ENCODE peak calls at places on chromosomes 13 and 19, in ten cellular contexts. One of them, this sample, is unnamed. For H3K4me1, the result is how much of the 10 kb centered on the place peaks cover.

GRCh38 chr19:801030-801860 is 4.0 kb downstream of the PTBP1 start:
- DNase-seq in H1: no peak
- DNase-seq in HepG2: no peak
- DNase-seq in K562: peak
- DNase-seq in esophagus muscularis mucosa: no peak
- DNase-seq in SK-N-SH: peak
- DNase-seq in GM12878: no peak
- DNase-seq in stomach: peak
- DNase-seq in sigmoid colon: peak
- DNase-seq in suprapubic skin: no peak
- DNase-seq in this sample: peak

GRCh38 chr13:35163674-35164073 is 221.6 kb downstream of the NBEA start:
- DNase-seq in esophagus muscularis mucosa: no peak
- DNase-seq in HepG2: no peak
- DNase-seq in SK-N-SH: no peak
- DNase-seq in sigmoid colon: no peak
- DNase-seq in K562: no peak
- DNase-seq in suprapubic skin: no peak
- DNase-seq in H1: no peak
- DNase-seq in stomach: no peak
- DNase-seq in GM12878: no peak
- DNase-seq in this sample: no peak

GRCh38 chr19:947707-948533 is 22.1 kb downstream of the ARID3A start:
- DNase-seq in esophagus muscularis mucosa: no peak
- DNase-seq in H1: no peak
- DNase-seq in GM12878: peak
- DNase-seq in sigmoid colon: peak
- DNase-seq in K562: no peak
- DNase-seq in suprapubic skin: no peak
- DNase-seq in stomach: peak
- DNase-seq in HepG2: no peak
- DNase-seq in SK-N-SH: no peak
- DNase-seq in this sample: peak

GRCh38 chr19:49058592-49058991 is 1.0 kb upstream of the CGB7 start:
- DNase-seq in H1: no peak
- DNase-seq in esophagus muscularis mucosa: no peak
- DNase-seq in suprapubic skin: no peak
- DNase-seq in stomach: no peak
- DNase-seq in GM12878: no peak
- DNase-seq in SK-N-SH: peak
- DNase-seq in K562: peak
- DNase-seq in sigmoid colon: no peak
- DNase-seq in HepG2: no peak
- DNase-seq in this sample: no peak

GRCh38 chr19:18496167-18496979 is 25.5 kb downstream of the ELL start:
- DNase-seq in sigmoid colon: no peak
- DNase-seq in esophagus muscularis mucosa: no peak
- DNase-seq in stomach: peak
- DNase-seq in SK-N-SH: no peak
- DNase-seq in K562: peak
- DNase-seq in H1: no peak
- DNase-seq in GM12878: no peak
- DNase-seq in HepG2: peak
- DNase-seq in suprapubic skin: no peak
- DNase-seq in this sample: peak

GRCh38 chr19:52995711-52996110 is 18.0 kb upstream of the ERVV-1 start:
- DNase-seq in sigmoid colon: no peak
- DNase-seq in suprapubic skin: no peak
- DNase-seq in esophagus muscularis mucosa: no peak
- DNase-seq in K562: no peak
- DNase-seq in GM12878: no peak
- DNase-seq in SK-N-SH: no peak
- DNase-seq in HepG2: no peak
- DNase-seq in stomach: no peak
- DNase-seq in H1: no peak
- DNase-seq in this sample: no peak

GRCh38 chr19:12232961-12233360 is 61.7 kb downstream of the ZNF44 start:
- DNase-seq in stomach: no peak
- DNase-seq in H1: no peak
- DNase-seq in sigmoid colon: no peak
- DNase-seq in esophagus muscularis mucosa: no peak
- DNase-seq in suprapubic skin: no peak
- DNase-seq in HepG2: no peak
- DNase-seq in SK-N-SH: no peak
- DNase-seq in K562: no peak
- DNase-seq in GM12878: no peak
- DNase-seq in this sample: no peak

GRCh38 chr19:10752237-10752912 is 34.5 kb downstream of the DNM2 start:
- DNase-seq in GM12878: no peak
- DNase-seq in suprapubic skin: no peak
- DNase-seq in H1: no peak
- DNase-seq in esophagus muscularis mucosa: no peak
- DNase-seq in stomach: no peak
- DNase-seq in HepG2: no peak
- DNase-seq in sigmoid colon: no peak
- DNase-seq in SK-N-SH: no peak
- DNase-seq in K562: no peak
- DNase-seq in this sample: no peak

GRCh38 chr13:40403509-40404241 is 262.8 kb downstream of the FOXO1 start:
- DNase-seq in SK-N-SH: no peak
- DNase-seq in K562: no peak
- DNase-seq in GM12878: no peak
- DNase-seq in esophagus muscularis mucosa: peak
- DNase-seq in sigmoid colon: no peak
- DNase-seq in stomach: no peak
- DNase-seq in HepG2: no peak
- DNase-seq in H1: no peak
- DNase-seq in suprapubic skin: no peak
- DNase-seq in this sample: no peak

GRCh38 chr19:50926144-50926543 is 14.9 kb upstream of the KLK4 start:
- DNase-seq in esophagus muscularis mucosa: no peak
- DNase-seq in K562: no peak
- DNase-seq in H1: no peak
- DNase-seq in sigmoid colon: no peak
- DNase-seq in HepG2: no peak
- DNase-seq in SK-N-SH: no peak
- DNase-seq in stomach: no peak
- DNase-seq in GM12878: no peak
- DNase-seq in suprapubic skin: no peak
- DNase-seq in this sample: no peak

GRCh38 chr19:32012886-32013635 is 332.3 kb upstream of the ZNF507 start:
- DNase-seq in suprapubic skin: no peak
- DNase-seq in K562: no peak
- DNase-seq in H1: peak
- DNase-seq in GM12878: no peak
- DNase-seq in esophagus muscularis mucosa: peak
- DNase-seq in SK-N-SH: no peak
- DNase-seq in stomach: no peak
- DNase-seq in sigmoid colon: no peak
- DNase-seq in HepG2: no peak
- DNase-seq in this sample: no peak

GRCh38 chr19:46213156-46213555 is 16.4 kb upstream of the IGFL1 start:
- DNase-seq in stomach: no peak
- DNase-seq in K562: no peak
- DNase-seq in suprapubic skin: no peak
- DNase-seq in GM12878: no peak
- DNase-seq in HepG2: no peak
- DNase-seq in sigmoid colon: no peak
- DNase-seq in esophagus muscularis mucosa: no peak
- DNase-seq in H1: no peak
- DNase-seq in SK-N-SH: no peak
- DNase-seq in this sample: no peak

GRCh38 chr13:110509478-110509926 is 52.0 kb downstream of the RAB20 start:
- DNase-seq in stomach: no peak
- DNase-seq in GM12878: no peak
- DNase-seq in HepG2: peak
- DNase-seq in esophagus muscularis mucosa: no peak
- DNase-seq in suprapubic skin: no peak
- DNase-seq in sigmoid colon: no peak
- DNase-seq in H1: no peak
- DNase-seq in K562: peak
- DNase-seq in SK-N-SH: peak
- DNase-seq in this sample: no peak

GRCh38 chr19:13460045-13460444 is 46.2 kb downstream of the CACNA1A start:
- DNase-seq in H1: peak
- DNase-seq in K562: no peak
- DNase-seq in sigmoid colon: no peak
- DNase-seq in stomach: no peak
- DNase-seq in esophagus muscularis mucosa: no peak
- DNase-seq in SK-N-SH: no peak
- DNase-seq in HepG2: no peak
- DNase-seq in suprapubic skin: no peak
- DNase-seq in GM12878: no peak
- DNase-seq in this sample: no peak

GRCh38 chr19:43527860-43528622 is 1.0 kb upstream of the ETHE1 start:
- DNase-seq in H1: no peak
- DNase-seq in HepG2: no peak
- DNase-seq in stomach: no peak
- DNase-seq in esophagus muscularis mucosa: no peak
- DNase-seq in sigmoid colon: peak
- DNase-seq in K562: peak
- DNase-seq in suprapubic skin: no peak
- DNase-seq in GM12878: no peak
- DNase-seq in SK-N-SH: no peak
- DNase-seq in this sample: peak

GRCh38 chr13:46675016-46675415 is 121.9 kb downstream of the ESD start:
- DNase-seq in H1: no peak
- DNase-seq in HepG2: no peak
- DNase-seq in K562: no peak
- DNase-seq in SK-N-SH: no peak
- DNase-seq in GM12878: no peak
- DNase-seq in esophagus muscularis mucosa: no peak
- DNase-seq in sigmoid colon: no peak
- DNase-seq in suprapubic skin: no peak
- DNase-seq in stomach: no peak
- DNase-seq in this sample: no peak

DNA sequence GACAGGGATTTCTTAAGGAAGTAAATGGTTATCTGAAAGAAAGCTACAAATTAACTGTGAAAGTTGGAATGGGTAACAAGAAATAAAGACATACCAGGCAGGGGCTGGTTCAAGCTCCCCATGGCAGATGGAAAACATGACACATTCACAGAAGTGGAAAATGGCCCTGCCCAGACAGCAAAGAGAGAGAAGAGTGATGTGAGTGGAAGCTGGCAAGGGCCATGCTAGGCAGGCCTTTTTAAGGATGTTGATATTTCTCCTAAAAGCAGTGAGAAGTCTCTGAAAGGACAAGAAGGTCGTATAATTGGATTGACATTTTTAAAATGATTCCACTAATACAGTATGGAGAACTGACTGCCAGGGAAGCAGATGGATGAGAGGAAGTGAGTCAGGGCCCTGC is 3.3 kb upstream of the FFAR2 start:
- DNase-seq in GM12878: no peak
- DNase-seq in stomach: no peak
- DNase-seq in suprapubic skin: no peak
- DNase-seq in K562: no peak
- DNase-seq in HepG2: no peak
- DNase-seq in SK-N-SH: no peak
- DNase-seq in sigmoid colon: no peak
- DNase-seq in esophagus muscularis mucosa: no peak
- DNase-seq in H1: no peak
- DNase-seq in this sample: no peak
- H3K4me1 ChIP-seq in GM12878: under half
- H3K4me1 ChIP-seq in stomach: under half
- H3K4me1 ChIP-seq in suprapubic skin: under half
- H3K4me1 ChIP-seq in K562: under half
- H3K4me1 ChIP-seq in HepG2: under half
- H3K4me1 ChIP-seq in SK-N-SH: under half
- H3K4me1 ChIP-seq in sigmoid colon: under half
- H3K4me1 ChIP-seq in esophagus muscularis mucosa: under half
- H3K4me1 ChIP-seq in H1: under half
- H3K4me1 ChIP-seq in this sample: under half

GRCh38 chr13:36359301-36359950 is 13.2 kb upstream of the SPART start:
- DNase-seq in suprapubic skin: no peak
- DNase-seq in K562: no peak
- DNase-seq in H1: no peak
- DNase-seq in GM12878: no peak
- DNase-seq in HepG2: peak
- DNase-seq in esophagus muscularis mucosa: no peak
- DNase-seq in SK-N-SH: no peak
- DNase-seq in sigmoid colon: no peak
- DNase-seq in stomach: no peak
- DNase-seq in this sample: no peak
- TF ChIP-seq POLR2AphosphoS5 in suprapubic skin: no peak
- TF ChIP-seq POLR2AphosphoS5 in K562: no peak
- TF ChIP-seq POLR2AphosphoS5 in H1: no peak
- TF ChIP-seq POLR2AphosphoS5 in GM12878: no peak
- TF ChIP-seq POLR2AphosphoS5 in HepG2: no peak
- TF ChIP-seq POLR2AphosphoS5 in esophagus muscularis mucosa: no peak
- TF ChIP-seq POLR2AphosphoS5 in SK-N-SH: no peak
- TF ChIP-seq POLR2AphosphoS5 in sigmoid colon: no peak
- TF ChIP-seq POLR2AphosphoS5 in stomach: no peak
- TF ChIP-seq POLR2AphosphoS5 in this sample: no peak

GRCh38 chr13:113883314-113883811 is 19.5 kb upstream of the GAS6 start:
- DNase-seq in stomach: no peak
- DNase-seq in H1: no peak
- DNase-seq in esophagus muscularis mucosa: peak
- DNase-seq in GM12878: no peak
- DNase-seq in HepG2: no peak
- DNase-seq in sigmoid colon: no peak
- DNase-seq in SK-N-SH: no peak
- DNase-seq in K562: peak
- DNase-seq in suprapubic skin: peak
- DNase-seq in this sample: no peak
- TF ChIP-seq EP300 in stomach: no peak
- TF ChIP-seq EP300 in H1: no peak
- TF ChIP-seq EP300 in esophagus muscularis mucosa: no peak
- TF ChIP-seq EP300 in GM12878: no peak
- TF ChIP-seq EP300 in HepG2: no peak
- TF ChIP-seq EP300 in sigmoid colon: no peak
- TF ChIP-seq EP300 in SK-N-SH: no peak
- TF ChIP-seq EP300 in K562: no peak
- TF ChIP-seq EP300 in suprapubic skin: no peak
- TF ChIP-seq EP300 in this sample: no peak

DNA sequence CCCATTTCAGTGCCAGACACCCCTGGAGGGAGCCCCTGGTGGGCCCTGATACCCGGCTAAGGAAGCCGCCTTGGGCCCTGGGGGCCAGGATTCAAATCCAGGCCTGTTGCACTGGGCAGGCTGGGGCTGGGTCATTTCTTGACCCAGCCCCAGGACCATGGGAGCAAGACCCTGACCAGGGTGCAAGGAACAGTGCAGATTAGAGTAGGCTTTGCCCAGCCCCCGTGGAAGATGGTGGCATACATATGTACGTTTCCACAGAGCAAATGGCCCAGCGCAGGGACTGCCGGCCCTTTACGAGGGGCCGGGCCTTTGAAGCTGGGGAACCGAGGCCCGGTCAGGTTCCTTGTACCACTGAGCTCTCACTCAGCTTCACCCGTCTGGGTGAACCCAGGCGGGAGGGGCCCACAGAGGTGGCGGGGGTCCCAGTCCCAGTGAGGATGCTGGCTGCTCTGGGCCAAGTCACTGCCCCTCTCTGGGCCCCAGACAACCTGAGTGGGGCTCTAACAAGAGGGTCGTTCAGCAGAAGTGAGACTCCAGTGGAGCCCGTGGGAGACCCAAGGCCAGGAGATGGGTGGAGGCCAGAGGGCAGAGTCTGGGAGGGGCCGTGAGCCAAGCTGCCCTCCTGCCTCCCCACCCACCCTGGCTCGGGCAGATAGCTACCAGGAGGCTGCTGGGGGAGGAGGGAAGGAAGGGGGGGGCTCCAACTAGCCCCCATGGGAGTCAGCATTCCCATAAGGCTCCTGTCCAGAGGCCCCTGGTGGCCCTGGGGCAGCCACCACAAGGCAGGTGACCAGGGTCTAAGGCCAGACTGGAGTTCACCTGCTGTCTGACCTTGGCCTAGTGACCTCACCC is 2.7 kb downstream of the MKNK2 start:
- DNase-seq in H1: no peak
- DNase-seq in esophagus muscularis mucosa: no peak
- DNase-seq in SK-N-SH: no peak
- DNase-seq in stomach: no peak
- DNase-seq in suprapubic skin: peak
- DNase-seq in sigmoid colon: peak
- DNase-seq in K562: peak
- DNase-seq in GM12878: no peak
- DNase-seq in HepG2: no peak
- DNase-seq in this sample: no peak
- H3K4me1 ChIP-seq in H1: under half
- H3K4me1 ChIP-seq in esophagus muscularis mucosa: half or more
- H3K4me1 ChIP-seq in SK-N-SH: half or more
- H3K4me1 ChIP-seq in stomach: half or more
- H3K4me1 ChIP-seq in suprapubic skin: half or more
- H3K4me1 ChIP-seq in sigmoid colon: half or more
- H3K4me1 ChIP-seq in K562: half or more
- H3K4me1 ChIP-seq in GM12878: under half
- H3K4me1 ChIP-seq in HepG2: half or more
- H3K4me1 ChIP-seq in this sample: half or more

This sample was measured in transverse colon.